ENCODE peak calls at places on chromosomes 6 and 20, in nine cellular contexts. U is WERI-Rb-1, J is lower leg skin, N is upper lobe of left lung, Y is fibroblast of the aortic adventitia, M is testis, R is endodermal cell, D is ovary, H is IMR-90. L is an unnamed sample.

GRCh38 chr6:42281570-42281969 is 63.9 kb upstream of the MRPS10 start:
- DNase-seq in U (no peak), J (no peak), N (no peak), Y (no peak), M (no peak), R (no peak), D (no peak), H (no peak), L (no peak)

GRCh38 chr20:56697476-56697875 is 68.4 kb downstream of the TFAP2C start:
- DNase-seq in U (no peak), J (no peak), N (no peak), Y (no peak), M (no peak), R (no peak), D (no peak), H (no peak), L (no peak)

GRCh38 chr6:26537160-26537845 is 863 bp upstream of the HMGN4 start:
- DNase-seq in U (peak; percentile 96), J (peak; percentile 94), N (peak; percentile 94), Y (peak; percentile 93), M (peak; percentile 94), R (peak; percentile 96), D (peak; percentile 92), H (peak; percentile 96), L (peak; percentile 94)

GRCh38 chr6:28400122-28400451 is 540 bp upstream of the ZSCAN12 start:
- DNase-seq in U (no peak), J (no peak), N (no peak), Y (no peak), M (no peak), R (no peak), D (no peak), H (no peak), L (peak; percentile 5)

GRCh38 chr6:10441004-10441654 is 26.3 kb upstream of the TFAP2A start:
- DNase-seq in U (no peak), J (no peak), N (peak; percentile 59), Y (peak; percentile 96), M (no peak), R (peak; percentile 32), D (no peak), H (peak; percentile 87), L (peak; percentile 89)

GRCh38 chr20:46945465-46945864 is 50.8 kb downstream of the EYA2 start:
- DNase-seq in U (no peak), J (no peak), N (no peak), Y (no peak), M (no peak), R (peak; percentile 79), D (no peak), H (peak; percentile 30), L (peak; percentile 58)

GRCh38 chr20:57622579-57623381 is 2.6 kb upstream of the ZBP1 start:
- DNase-seq in U (peak; percentile 75), J (no peak), N (peak; percentile 56), Y (peak; percentile 11), M (peak; percentile 44), R (peak; percentile 91), D (no peak), H (peak; percentile 37), L (peak; percentile 71)

GRCh38 chr6:36627801-36628246 is 33.7 kb downstream of the SRSF3 start:
- DNase-seq in U (no peak), J (peak; percentile 62), N (peak; percentile 71), Y (peak; percentile 97), M (peak; percentile 61), R (no peak), D (peak; percentile 72), H (peak; percentile 91), L (peak; percentile 74)

GRCh38 chr6:11711994-11712698 is 66.5 kb downstream of the ADTRP start:
- DNase-seq in U (peak; percentile 4), J (no peak), N (no peak), Y (no peak), M (no peak), R (no peak), D (no peak), H (peak; percentile 34), L (no peak)

GRCh38 chr6:159608961-159609673 is 83.9 kb downstream of the SOD2 start:
- DNase-seq in U (peak; percentile 39), J (no peak), N (no peak), Y (peak; percentile 52), M (peak; percentile 32), R (peak; percentile 85), D (no peak), H (peak; percentile 28), L (peak; percentile 47)

GRCh38 chr20:45892828-45893500 is 1.8 kb downstream of the CTSA start:
- DNase-seq in U (no peak), J (no peak), N (no peak), Y (no peak), M (no peak), R (no peak), D (no peak), H (no peak), L (no peak)

GRCh38 chr20:45890997-45891983 is at the start of the genes CTSA and NEURL2:
- DNase-seq in U (peak; percentile 92), J (peak; percentile 92), N (peak; percentile 95), Y (peak; percentile 93), M (peak; percentile 96), R (peak; percentile 95), D (peak; percentile 96), H (peak; percentile 92), L (peak; percentile 90)

GRCh38 chr20:45888681-45889080 is 1.3 kb upstream of the SPATA25 start:
- DNase-seq in U (no peak), J (no peak), N (no peak), Y (no peak), M (no peak), R (no peak), D (no peak), H (no peak), L (no peak)

GRCh38 chr20:45892049-45892816 is 1.1 kb downstream of the CTSA start:
- DNase-seq in U (peak; percentile 35), J (no peak), N (peak; percentile 40), Y (peak; percentile 36), M (peak; percentile 58), R (peak; percentile 63), D (no peak), H (peak; percentile 41), L (no peak)

DNA sequence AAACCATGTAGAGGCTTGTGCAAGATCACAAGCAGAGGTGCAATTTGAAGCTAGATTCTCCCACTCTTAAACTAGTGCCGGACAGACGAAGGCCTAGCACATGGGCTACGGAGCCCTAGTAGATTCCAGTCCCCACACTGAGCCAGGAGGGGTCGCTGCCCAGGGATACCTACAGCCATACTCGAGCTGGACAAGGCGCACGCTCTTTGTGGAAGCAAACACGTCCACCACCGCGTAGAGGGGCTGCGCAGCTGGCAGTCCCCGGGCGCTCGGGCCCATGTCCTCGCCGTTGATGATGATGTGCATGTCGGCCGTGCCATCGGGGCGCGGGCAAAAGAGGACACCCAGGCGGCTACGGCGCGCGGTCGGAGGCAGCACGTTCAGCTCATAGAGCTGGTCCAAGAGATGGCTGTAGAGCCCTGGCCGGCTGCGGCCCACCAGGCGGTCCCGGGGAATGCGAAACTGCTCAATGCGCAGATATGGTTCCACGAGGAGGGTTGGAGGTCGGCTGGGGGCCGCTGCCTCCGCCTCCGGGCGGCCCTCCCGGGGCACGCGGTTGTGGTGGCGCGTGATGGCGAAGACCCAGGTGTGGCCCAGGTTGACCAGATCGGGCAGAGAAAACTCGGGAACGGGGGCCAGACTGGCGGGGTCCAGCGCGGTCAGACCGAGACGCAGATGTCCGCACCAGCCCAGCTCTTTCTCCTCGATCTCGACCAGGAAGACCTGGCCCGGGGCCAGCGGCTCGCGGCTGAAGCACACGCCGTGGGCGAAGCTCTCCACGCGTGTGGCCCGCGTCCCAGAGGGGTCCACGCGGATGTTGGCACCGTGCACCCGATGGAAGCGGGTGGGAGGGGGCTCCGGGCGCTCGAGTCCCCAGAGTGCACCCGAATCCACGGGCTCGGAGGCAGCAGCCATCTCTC is 671 bp downstream of the NEURL2 start:
- DNase-seq in U (peak; percentile 92), J (peak; percentile 78), N (peak; percentile 90), Y (peak; percentile 78), M (peak; percentile 93), R (peak; percentile 96), D (peak; percentile 89), H (peak; percentile 78), L (peak; percentile 84)
- H3K4me3 ChIP-seq in U (peak overlapping the region; percentile 60), J (peak overlapping the region; percentile 66), N (peak overlapping the region; percentile 71), Y (peak overlapping the region; percentile 85), M (peak overlapping the region; percentile 68), R (peak overlapping the region; percentile 88), D (peak overlapping the region; percentile 53), H (peak overlapping the region; percentile 74), L (peak overlapping the region; percentile 80)

GRCh38 chr6:33713786-33714185 is 2.3 kb upstream of the UQCC2 start:
- DNase-seq in U (no peak), J (no peak), N (no peak), Y (no peak), M (no peak), R (no peak), D (no peak), H (no peak), L (no peak)
- TF ChIP-seq CTCF in U (no peak), J (no peak), N (no peak), Y (no peak), M (no peak), R (no peak), D (no peak), H (no peak), L (no peak)

GRCh38 chr6:39566381-39566934 is 158.8 kb downstream of the KIF6 start:
- DNase-seq in U (no peak), J (no peak), N (no peak), Y (no peak), M (no peak), R (no peak), D (no peak), H (no peak), L (no peak)

GRCh38 chr6:39567091-39567490 is 158.1 kb downstream of the KIF6 start:
- DNase-seq in U (no peak), J (no peak), N (no peak), Y (no peak), M (no peak), R (no peak), D (no peak), H (no peak), L (no peak)

GRCh38 chr6:39568896-39569295 is 156.3 kb downstream of the KIF6 start:
- DNase-seq in U (no peak), J (no peak), N (no peak), Y (peak; percentile 4), M (no peak), R (no peak), D (no peak), H (peak; percentile 33), L (peak; percentile 70)

GRCh38 chr6:39561536-39562266 is 163.5 kb downstream of the KIF6 start:
- DNase-seq in U (no peak), J (peak; percentile 25), N (peak; percentile 64), Y (peak; percentile 20), M (no peak), R (no peak), D (no peak), H (no peak), L (peak; percentile 15)

DNA sequence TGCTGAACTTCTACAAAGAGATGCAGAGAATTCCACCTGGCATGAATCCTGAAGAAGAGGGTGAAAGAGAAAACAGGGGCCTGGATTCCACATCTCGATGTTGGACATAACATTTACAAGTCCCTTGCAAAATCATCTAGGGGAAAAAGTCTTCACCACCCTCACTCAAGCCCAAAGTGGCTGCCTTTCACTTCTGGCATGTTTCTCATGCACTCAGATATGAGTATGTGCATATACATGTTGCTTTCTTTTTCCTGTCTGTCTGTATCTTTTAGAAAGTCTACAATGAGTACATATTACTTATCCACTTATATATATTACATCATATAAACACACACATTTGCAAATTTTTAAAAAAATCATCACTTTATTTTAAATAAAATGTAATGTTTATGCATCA is 159.3 kb downstream of the KIF6 start:
- DNase-seq in U (no peak), J (no peak), N (no peak), Y (no peak), M (no peak), R (no peak), D (no peak), H (no peak), L (no peak)
- H3K4me3 ChIP-seq in U (no peak overlapping the region), J (no peak overlapping the region), N (no peak overlapping the region), Y (no peak overlapping the region), M (no peak overlapping the region), R (no peak overlapping the region), D (no peak overlapping the region), H (no peak overlapping the region), L (no peak overlapping the region)

GRCh38 chr6:112086744-112087135 is 542 bp downstream of the TUBE1 start:
- DNase-seq in U (peak; percentile 8), J (no peak), N (no peak), Y (peak; percentile 62), M (no peak), R (no peak), D (no peak), H (peak; percentile 64), L (peak; percentile 72)
- TF ChIP-seq CTCF in U (peak; percentile 19), J (no peak), N (no peak), Y (peak; percentile 21), M (no peak), R (peak; percentile 18), D (no peak), H (peak; percentile 39), L (peak; percentile 39)

L was measured in astrocyte of the spinal cord.